ENCODE peak calls at places on chromosomes 16 and 17, in ten cellular contexts. H is SW 1271; X is activated naive CD8-positive, alpha-beta T cell treated with anti-CD3 and anti-CD28 coated beads, Interleukin-2, amount 50 U/mL, for 16 hours; W is PC-3; J is AG09319; I is substantia nigra; S is AG09309; R is NCI-H1436; V is mucosa of gallbladder; U is memory B cell. D is an unnamed sample.

GRCh38 chr17:67276075-67276474 is 31.1 kb upstream of the HELZ start:
- DNase-seq in X (no peak), R (no peak), U (no peak), I (no peak), J (no peak), H (no peak), S (no peak), W (peak; percentile 65), V (no peak), D (no peak)

GRCh38 chr17:20092292-20092867 is 83.2 kb downstream of the SPECC1 start:
- DNase-seq in V (no peak), X (no peak), U (no peak), S (no peak), I (no peak), W (peak; percentile 18), J (no peak), R (peak; percentile 26), H (no peak), D (no peak)

GRCh38 chr17:51640108-51640622 is 379.8 kb downstream of the UTP18 start:
- DNase-seq in X (no peak), U (no peak), W (peak; percentile 93), I (no peak), R (no peak), J (no peak), V (no peak), H (no peak), S (no peak), D (no peak)

GRCh38 chr16:86879268-86879667 is 300.9 kb downstream of the FOXL1 start:
- DNase-seq in I (no peak), S (no peak), J (no peak), H (no peak), X (no peak), V (no peak), U (no peak), W (no peak), R (no peak), D (no peak)

GRCh38 chr17:82118178-82118814 is 20.3 kb upstream of the FASN start:
- DNase-seq in U (no peak), R (no peak), I (no peak), X (no peak), V (no peak), H (no peak), S (no peak), W (no peak), J (no peak), D (no peak)

GRCh38 chr17:76441681-76442340 is 11.1 kb downstream of the UBE2O start:
- DNase-seq in W (no peak), S (no peak), I (no peak), X (no peak), V (no peak), U (no peak), J (no peak), H (no peak), R (no peak), D (no peak)

GRCh38 chr16:75695708-75696107 is 5.6 kb downstream of the DUXB start:
- DNase-seq in U (no peak), J (no peak), I (no peak), H (no peak), W (no peak), V (no peak), R (no peak), S (no peak), X (no peak), D (no peak)

GRCh38 chr16:28029387-28030002 is 34.0 kb downstream of the GSG1L start:
- DNase-seq in J (no peak), X (no peak), S (no peak), R (no peak), W (no peak), H (no peak), V (no peak), I (no peak), U (no peak), D (no peak)

GRCh38 chr16:61194573-61194972 is 841.7 kb downstream of the CDH8 start:
- DNase-seq in S (no peak), V (no peak), U (no peak), I (no peak), W (no peak), R (no peak), J (no peak), X (no peak), H (no peak), D (no peak)

GRCh38 chr16:57906385-57907316 is 64.3 kb downstream of the CNGB1 start:
- DNase-seq in J (no peak), U (peak; percentile 35), V (no peak), H (no peak), R (no peak), S (no peak), X (no peak), I (no peak), W (no peak), D (peak; percentile 51)

GRCh38 chr17:61574542-61575351 is 16.3 kb downstream of the NACA2 start:
- DNase-seq in U (no peak), J (no peak), S (no peak), R (peak; percentile 20), X (no peak), I (no peak), H (no peak), W (peak; percentile 89), V (peak; percentile 27), D (peak; percentile 66)